ENCODE peak calls at places on chromosome 2, in eight cellular contexts. Q, M, R, H, W, A, D and N are unnamed samples.

GRCh38 chr2:219608399-219608964 is 10.8 kb downstream of the STK11IP start:
- DNase-seq in Q (no peak), D (no peak), M (no peak), H (no peak), W (no peak), A (no peak), R (no peak), N (no peak)

GRCh38 chr2:168346725-168347477 is 99.5 kb upstream of the STK39 start:
- DNase-seq in D (peak; percentile 82), Q (peak; percentile 65), M (peak; percentile 23), W (peak; percentile 83), A (peak; percentile 64), H (peak; percentile 84), R (peak; percentile 78), N (peak; percentile 68)

GRCh38 chr2:197090713-197091367 is 164.3 kb upstream of the PGAP1 start:
- DNase-seq in D (no peak), A (no peak), R (no peak), H (no peak), W (no peak), M (no peak), Q (no peak), N (no peak)

GRCh38 chr2:18824915-18825314 is 235.5 kb upstream of the NT5C1B start:
- DNase-seq in M (no peak), R (no peak), Q (no peak), H (no peak), D (no peak), W (no peak), A (no peak), N (no peak)

GRCh38 chr2:191800874-191801273 is 46.0 kb downstream of the CAVIN2 start:
- DNase-seq in H (no peak), D (no peak), M (no peak), R (peak; percentile 17), W (no peak), A (no peak), Q (no peak), N (no peak)

GRCh38 chr2:238158807-238159539 is at the start of gene ERFE:
- DNase-seq in M (peak; percentile 43), D (no peak), A (peak; percentile 77), Q (peak; percentile 32), H (peak; percentile 81), R (peak; percentile 61), W (peak; percentile 70), N (no peak)

GRCh38 chr2:231926761-231927565 is 767 bp upstream of the NPPC start:
- DNase-seq in D (peak; percentile 62), R (peak; percentile 14), Q (peak; percentile 12), W (peak; percentile 23), H (no peak), A (no peak), M (no peak), N (no peak)

GRCh38 chr2:109500910-109501309 is 112.9 kb downstream of the SEPTIN10 start:
- DNase-seq in H (no peak), A (no peak), M (no peak), D (no peak), W (no peak), Q (no peak), R (no peak), N (no peak)

GRCh38 chr2:86703704-86704370 is 16.3 kb upstream of the RMND5A start:
- DNase-seq in W (no peak), D (no peak), Q (no peak), R (peak; percentile 97), A (peak; percentile 72), M (peak; percentile 26), H (no peak), N (no peak)

GRCh38 chr2:240465765-240466578 is 30.5 kb downstream of the GPC1 start:
- DNase-seq in W (no peak), R (no peak), D (peak; percentile 48), Q (no peak), H (no peak), M (peak; percentile 23), A (peak; percentile 47), N (peak; percentile 14)
- H3K4me3 ChIP-seq in W (no peak overlapping the region), R (no peak overlapping the region), D (no peak overlapping the region), Q (no peak overlapping the region), H (no peak overlapping the region), M (no peak overlapping the region), A (no peak overlapping the region), N (no peak overlapping the region)

DNA sequence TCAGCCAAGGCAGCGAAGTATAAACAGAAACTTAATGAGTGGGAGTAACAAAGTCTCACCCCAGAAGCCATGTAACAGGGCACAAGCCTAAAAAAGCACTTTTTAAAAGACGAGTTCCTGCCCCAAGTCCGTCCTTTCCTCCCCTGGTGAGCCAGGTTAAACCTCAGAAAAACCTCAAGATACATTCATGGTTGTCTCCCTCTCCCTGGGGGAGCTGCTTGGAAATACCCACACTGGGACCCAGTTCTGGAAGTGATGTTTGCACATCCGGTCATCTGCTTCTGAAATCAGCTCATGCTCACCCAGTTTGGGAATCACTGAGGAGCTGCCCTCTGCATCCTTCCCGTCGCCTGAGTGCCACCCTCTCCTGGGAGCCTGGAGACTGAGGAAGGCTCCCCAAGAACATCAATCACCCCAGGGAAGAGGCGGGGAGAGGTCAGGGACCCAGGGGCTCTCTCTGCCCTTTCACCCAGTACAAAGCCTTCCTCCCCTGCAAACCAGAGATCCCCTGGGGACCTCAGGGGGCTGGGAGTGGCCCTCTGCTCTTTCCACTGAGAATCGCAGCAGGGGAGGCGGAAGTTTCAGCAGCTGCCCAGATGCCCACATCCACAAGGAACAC is 150.6 kb upstream of the AGAP1 start:
- DNase-seq in A (no peak), H (no peak), W (no peak), Q (no peak), R (no peak), M (peak; percentile 18), D (no peak), N (no peak)
- H3K4me3 ChIP-seq in A (no peak overlapping the region), H (no peak overlapping the region), W (no peak overlapping the region), Q (no peak overlapping the region), R (no peak overlapping the region), M (no peak overlapping the region), D (no peak overlapping the region), N (no peak overlapping the region)

DNA sequence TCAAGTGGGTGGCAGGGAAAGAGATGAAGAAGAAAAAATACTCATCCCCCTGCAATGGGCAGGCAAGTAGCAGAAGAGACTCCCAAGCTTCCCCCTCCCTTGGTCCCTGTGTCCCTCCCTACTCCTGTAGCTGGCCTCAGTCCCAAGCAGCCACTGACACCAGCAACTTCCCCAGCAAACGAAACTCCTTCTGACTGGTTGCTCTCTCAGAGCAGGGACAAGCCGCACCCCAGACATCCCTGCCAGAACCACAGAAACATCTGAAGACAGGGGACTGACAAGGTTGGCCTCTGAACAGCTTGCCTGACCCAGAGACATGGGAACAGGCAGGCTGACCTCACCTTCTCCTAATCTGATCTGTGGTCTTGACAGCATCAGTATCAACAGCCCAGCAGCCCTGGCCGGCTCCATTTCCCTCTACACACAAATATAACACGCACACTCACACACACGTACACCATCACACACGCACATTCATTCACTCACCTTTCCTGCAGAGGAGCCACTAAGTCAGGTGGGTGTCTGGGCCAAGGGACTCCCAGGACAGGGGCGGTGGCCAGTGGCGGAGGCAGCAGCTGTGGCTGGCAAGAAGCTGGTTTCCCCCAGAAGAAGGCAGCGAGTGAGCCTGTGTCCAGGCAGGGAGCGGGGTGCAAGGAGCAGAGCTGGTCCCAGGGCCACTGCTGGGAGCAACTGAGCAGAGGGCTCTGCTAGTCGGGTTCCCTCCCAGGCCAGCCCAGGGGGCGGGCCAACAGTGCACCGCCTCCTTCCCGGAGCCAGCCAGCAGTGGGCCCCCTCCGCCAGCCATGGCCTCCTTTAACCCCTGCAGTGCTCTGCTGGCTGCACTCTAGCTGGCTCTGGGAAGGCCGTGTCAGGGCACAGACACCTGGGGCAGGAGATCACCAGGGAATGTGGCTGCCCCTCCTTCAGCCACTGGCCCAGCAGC is 59.1 kb downstream of the TNS1 start:
- DNase-seq in Q (no peak), A (peak; percentile 91), M (peak; percentile 90), R (no peak), H (peak; percentile 52), W (peak; percentile 91), D (peak; percentile 96), N (peak; percentile 87)
- H3K4me3 ChIP-seq in Q (no peak overlapping the region), A (peak overlapping the region; percentile 75), M (peak overlapping the region; percentile 86), R (no peak overlapping the region), H (no peak overlapping the region), W (peak overlapping the region; percentile 27), D (peak overlapping the region; percentile 80), N (peak overlapping the region; percentile 63)

GRCh38 chr2:11710210-11710609 is 36.2 kb upstream of the LPIN1 start:
- DNase-seq in A (no peak), R (peak; percentile 93), W (no peak), H (no peak), D (peak; percentile 80), M (no peak), Q (no peak), N (no peak)
- H3K4me3 ChIP-seq in A (no peak overlapping the region), R (no peak overlapping the region), W (no peak overlapping the region), H (no peak overlapping the region), D (no peak overlapping the region), M (no peak overlapping the region), Q (no peak overlapping the region), N (no peak overlapping the region)

GRCh38 chr2:114805195-114805594 is 362.8 kb downstream of the DPP10 start:
- DNase-seq in R (no peak), M (no peak), Q (no peak), H (no peak), A (no peak), D (no peak), W (no peak), N (no peak)
- H3K4me3 ChIP-seq in R (no peak overlapping the region), M (no peak overlapping the region), Q (no peak overlapping the region), H (no peak overlapping the region), A (no peak overlapping the region), D (no peak overlapping the region), W (no peak overlapping the region), N (no peak overlapping the region)

GRCh38 chr2:235494716-235495372 is 1.0 kb downstream of the AGAP1 start:
- DNase-seq in R (peak; percentile 31), H (no peak), A (peak; percentile 73), D (peak; percentile 80), M (peak; percentile 50), Q (no peak), W (peak; percentile 47), N (peak; percentile 52)
- H3K4me3 ChIP-seq in R (peak overlapping the region; percentile 81), H (no peak overlapping the region), A (peak overlapping the region; percentile 68), D (peak overlapping the region; percentile 80), M (peak overlapping the region; percentile 62), Q (no peak overlapping the region), W (peak overlapping the region; percentile 58), N (peak overlapping the region; percentile 73)

GRCh38 chr2:226794751-226795171 is 4.9 kb downstream of the IRS1 start:
- DNase-seq in M (no peak), W (no peak), D (no peak), R (peak; percentile 55), A (no peak), H (no peak), Q (no peak), N (no peak)

GRCh38 chr2:226796840-226797288 is 2.8 kb downstream of the IRS1 start:
- DNase-seq in M (peak; percentile 46), Q (no peak), W (no peak), R (peak; percentile 59), D (peak; percentile 86), H (peak; percentile 50), A (peak; percentile 83), N (no peak)

GRCh38 chr2:226796012-226796839 is 3.4 kb downstream of the IRS1 start:
- DNase-seq in R (peak; percentile 33), A (peak; percentile 57), H (no peak), Q (no peak), D (peak; percentile 69), W (no peak), M (peak; percentile 25), N (no peak)

GRCh38 chr2:226794077-226794670 is 5.4 kb downstream of the IRS1 start:
- DNase-seq in H (no peak), A (no peak), W (no peak), D (no peak), M (no peak), Q (no peak), R (no peak), N (no peak)

GRCh38 chr2:226795281-226796011 is 4.2 kb downstream of the IRS1 start:
- DNase-seq in A (peak; percentile 76), R (peak; percentile 37), D (peak; percentile 77), W (no peak), H (no peak), Q (no peak), M (peak; percentile 36), N (no peak)
- H3K4me3 ChIP-seq in A (peak overlapping the region; percentile 89), R (peak overlapping the region; percentile 88), D (peak overlapping the region; percentile 61), W (peak overlapping the region; percentile 35), H (no peak overlapping the region), Q (no peak overlapping the region), M (peak overlapping the region; percentile 90), N (peak overlapping the region; percentile 2)